ENCODE peak calls at places on chromosomes 1 and 21, in six cellular contexts. One of them, this sample, is unnamed.

GRCh38 chr21:22416555-22416954 is 1418.3 kb downstream of the NCAM2 start:
- DNase-seq in pancreas: no peak
- DNase-seq in GM10248: no peak
- DNase-seq in globus pallidus: no peak
- DNase-seq in OCI-M1: no peak
- DNase-seq in RWPE1: no peak
- DNase-seq in this sample: no peak

GRCh38 chr1:87208936-87209335 is 119.7 kb upstream of the LMO4 start:
- DNase-seq in pancreas: no peak
- DNase-seq in GM10248: no peak
- DNase-seq in globus pallidus: no peak
- DNase-seq in OCI-M1: peak
- DNase-seq in RWPE1: no peak
- DNase-seq in this sample: no peak

GRCh38 chr1:2582401-2582800 is 4.2 kb upstream of the PRXL2B start:
- DNase-seq in pancreas: no peak
- DNase-seq in GM10248: no peak
- DNase-seq in globus pallidus: no peak
- DNase-seq in OCI-M1: no peak
- DNase-seq in RWPE1: no peak
- DNase-seq in this sample: no peak

GRCh38 chr1:160046494-160047115 is 14.8 kb upstream of the PIGM start:
- DNase-seq in pancreas: peak
- DNase-seq in GM10248: peak
- DNase-seq in globus pallidus: peak
- DNase-seq in OCI-M1: peak
- DNase-seq in RWPE1: peak
- DNase-seq in this sample: peak

GRCh38 chr1:113147073-113147625 is 74.2 kb downstream of the LRIG2 start:
- DNase-seq in pancreas: no peak
- DNase-seq in GM10248: no peak
- DNase-seq in globus pallidus: no peak
- DNase-seq in OCI-M1: no peak
- DNase-seq in RWPE1: no peak
- DNase-seq in this sample: no peak

GRCh38 chr21:41235214-41235613 is 67.3 kb downstream of the BACE2 start:
- DNase-seq in pancreas: no peak
- DNase-seq in GM10248: no peak
- DNase-seq in globus pallidus: no peak
- DNase-seq in OCI-M1: no peak
- DNase-seq in RWPE1: no peak
- DNase-seq in this sample: no peak

GRCh38 chr1:112284796-112285195 is 111.2 kb upstream of the CTTNBP2NL start:
- DNase-seq in pancreas: no peak
- DNase-seq in GM10248: no peak
- DNase-seq in globus pallidus: no peak
- DNase-seq in OCI-M1: no peak
- DNase-seq in RWPE1: no peak
- DNase-seq in this sample: no peak

GRCh38 chr1:234965128-234965527 is 163.5 kb downstream of the TOMM20 start:
- DNase-seq in pancreas: no peak
- DNase-seq in GM10248: no peak
- DNase-seq in globus pallidus: no peak
- DNase-seq in OCI-M1: peak
- DNase-seq in RWPE1: no peak
- DNase-seq in this sample: peak

GRCh38 chr1:23167353-23168078 is 1.1 kb downstream of the LUZP1 start:
- DNase-seq in pancreas: peak
- DNase-seq in GM10248: peak
- DNase-seq in globus pallidus: no peak
- DNase-seq in OCI-M1: peak
- DNase-seq in RWPE1: peak
- DNase-seq in this sample: peak

GRCh38 chr21:37087188-37087587 is 14.1 kb downstream of the TTC3 start:
- DNase-seq in pancreas: no peak
- DNase-seq in GM10248: no peak
- DNase-seq in globus pallidus: peak
- DNase-seq in OCI-M1: peak
- DNase-seq in RWPE1: no peak
- DNase-seq in this sample: no peak

GRCh38 chr21:46301759-46302158 is 15.6 kb downstream of the YBEY start:
- DNase-seq in pancreas: no peak
- DNase-seq in GM10248: no peak
- DNase-seq in globus pallidus: no peak
- DNase-seq in OCI-M1: no peak
- DNase-seq in RWPE1: no peak
- DNase-seq in this sample: no peak

GRCh38 chr1:181260994-181261393 is 172.5 kb downstream of the IER5 start:
- DNase-seq in pancreas: no peak
- DNase-seq in GM10248: no peak
- DNase-seq in globus pallidus: no peak
- DNase-seq in OCI-M1: no peak
- DNase-seq in RWPE1: no peak
- DNase-seq in this sample: no peak